ENCODE peak calls at places on chromosomes 13 and 19, in seven cellular contexts. One of them, this sample, is unnamed.

GRCh38 chr13:20553309-20553708 is 13.6 kb upstream of the IFT88 start:
- DNase-seq in HTR-8/SVneo: no peak
- DNase-seq in ovary: no peak
- DNase-seq in AG04450: no peak
- DNase-seq in T-helper 17 cell: no peak
- DNase-seq in GM04504: no peak
- DNase-seq in activated T-helper 2 cell treated with anti-CD3 and anti-CD28 coated beads, Interferon-gamma antibody, Interleukin-2, Interleukin-4, amounts not matched to agents 10 μg/mL and 5 μg/mL and 100 μg/mL, durations not matched to agents 14 hours and 24 hours and 36 hours: no peak
- DNase-seq in this sample: no peak

GRCh38 chr19:43656436-43656835 is 13.5 kb downstream of the PLAUR start:
- DNase-seq in HTR-8/SVneo: no peak
- DNase-seq in AG04450: no peak
- DNase-seq in ovary: no peak
- DNase-seq in GM04504: no peak
- DNase-seq in T-helper 17 cell: no peak
- DNase-seq in activated T-helper 2 cell treated with anti-CD3 and anti-CD28 coated beads, Interferon-gamma antibody, Interleukin-2, Interleukin-4, amounts not matched to agents 10 μg/mL and 5 μg/mL and 100 μg/mL, durations not matched to agents 14 hours and 24 hours and 36 hours: no peak
- DNase-seq in this sample: no peak

GRCh38 chr13:49927755-49928154 is 8.4 kb downstream of the SPRYD7 start:
- DNase-seq in GM04504: no peak
- DNase-seq in AG04450: no peak
- DNase-seq in ovary: no peak
- DNase-seq in T-helper 17 cell: no peak
- DNase-seq in HTR-8/SVneo: no peak
- DNase-seq in activated T-helper 2 cell treated with anti-CD3 and anti-CD28 coated beads, Interferon-gamma antibody, Interleukin-2, Interleukin-4, amounts not matched to agents 10 μg/mL and 5 μg/mL and 100 μg/mL, durations not matched to agents 14 hours and 24 hours and 36 hours: no peak
- DNase-seq in this sample: no peak

GRCh38 chr13:95207769-95208366 is 93.4 kb downstream of the ABCC4 start:
- DNase-seq in AG04450: no peak
- DNase-seq in activated T-helper 2 cell treated with anti-CD3 and anti-CD28 coated beads, Interferon-gamma antibody, Interleukin-2, Interleukin-4, amounts not matched to agents 10 μg/mL and 5 μg/mL and 100 μg/mL, durations not matched to agents 14 hours and 24 hours and 36 hours: no peak
- DNase-seq in HTR-8/SVneo: no peak
- DNase-seq in ovary: no peak
- DNase-seq in T-helper 17 cell: no peak
- DNase-seq in GM04504: no peak
- DNase-seq in this sample: no peak

GRCh38 chr13:80442613-80443012 is 101.7 kb upstream of the SPRY2 start:
- DNase-seq in AG04450: no peak
- DNase-seq in GM04504: no peak
- DNase-seq in ovary: no peak
- DNase-seq in T-helper 17 cell: no peak
- DNase-seq in activated T-helper 2 cell treated with anti-CD3 and anti-CD28 coated beads, Interferon-gamma antibody, Interleukin-2, Interleukin-4, amounts not matched to agents 10 μg/mL and 5 μg/mL and 100 μg/mL, durations not matched to agents 14 hours and 24 hours and 36 hours: no peak
- DNase-seq in HTR-8/SVneo: no peak
- DNase-seq in this sample: no peak

GRCh38 chr13:50393641-50394040 is 378.4 kb downstream of the KCNRG start:
- DNase-seq in GM04504: no peak
- DNase-seq in T-helper 17 cell: no peak
- DNase-seq in HTR-8/SVneo: no peak
- DNase-seq in activated T-helper 2 cell treated with anti-CD3 and anti-CD28 coated beads, Interferon-gamma antibody, Interleukin-2, Interleukin-4, amounts not matched to agents 10 μg/mL and 5 μg/mL and 100 μg/mL, durations not matched to agents 14 hours and 24 hours and 36 hours: no peak
- DNase-seq in ovary: no peak
- DNase-seq in AG04450: no peak
- DNase-seq in this sample: no peak

GRCh38 chr19:6861683-6862286 is 25.6 kb upstream of the ADGRE1 start:
- DNase-seq in ovary: no peak
- DNase-seq in AG04450: no peak
- DNase-seq in GM04504: no peak
- DNase-seq in HTR-8/SVneo: no peak
- DNase-seq in activated T-helper 2 cell treated with anti-CD3 and anti-CD28 coated beads, Interferon-gamma antibody, Interleukin-2, Interleukin-4, amounts not matched to agents 10 μg/mL and 5 μg/mL and 100 μg/mL, durations not matched to agents 14 hours and 24 hours and 36 hours: no peak
- DNase-seq in T-helper 17 cell: no peak
- DNase-seq in this sample: no peak

GRCh38 chr19:10701955-10702307 is 692 bp downstream of the QTRT1 start:
- DNase-seq in AG04450: no peak
- DNase-seq in T-helper 17 cell: no peak
- DNase-seq in HTR-8/SVneo: peak; percentile 29
- DNase-seq in GM04504: no peak
- DNase-seq in ovary: no peak
- DNase-seq in activated T-helper 2 cell treated with anti-CD3 and anti-CD28 coated beads, Interferon-gamma antibody, Interleukin-2, Interleukin-4, amounts not matched to agents 10 μg/mL and 5 μg/mL and 100 μg/mL, durations not matched to agents 14 hours and 24 hours and 36 hours: no peak
- DNase-seq in this sample: no peak

GRCh38 chr13:111219306-111219705 is 101.1 kb upstream of the TEX29 start:
- DNase-seq in activated T-helper 2 cell treated with anti-CD3 and anti-CD28 coated beads, Interferon-gamma antibody, Interleukin-2, Interleukin-4, amounts not matched to agents 10 μg/mL and 5 μg/mL and 100 μg/mL, durations not matched to agents 14 hours and 24 hours and 36 hours: no peak
- DNase-seq in GM04504: peak; percentile 39
- DNase-seq in HTR-8/SVneo: no peak
- DNase-seq in T-helper 17 cell: no peak
- DNase-seq in AG04450: peak; percentile 74
- DNase-seq in ovary: no peak
- DNase-seq in this sample: no peak

GRCh38 chr13:30373727-30374126 is 48.6 kb upstream of the UBE2L5 start:
- DNase-seq in activated T-helper 2 cell treated with anti-CD3 and anti-CD28 coated beads, Interferon-gamma antibody, Interleukin-2, Interleukin-4, amounts not matched to agents 10 μg/mL and 5 μg/mL and 100 μg/mL, durations not matched to agents 14 hours and 24 hours and 36 hours: no peak
- DNase-seq in T-helper 17 cell: no peak
- DNase-seq in AG04450: no peak
- DNase-seq in ovary: no peak
- DNase-seq in GM04504: no peak
- DNase-seq in HTR-8/SVneo: no peak
- DNase-seq in this sample: no peak

GRCh38 chr13:49023441-49023840 is 47.7 kb downstream of the FNDC3A start:
- DNase-seq in activated T-helper 2 cell treated with anti-CD3 and anti-CD28 coated beads, Interferon-gamma antibody, Interleukin-2, Interleukin-4, amounts not matched to agents 10 μg/mL and 5 μg/mL and 100 μg/mL, durations not matched to agents 14 hours and 24 hours and 36 hours: no peak
- DNase-seq in T-helper 17 cell: no peak
- DNase-seq in HTR-8/SVneo: peak; percentile 9
- DNase-seq in GM04504: peak; percentile 41
- DNase-seq in ovary: no peak
- DNase-seq in AG04450: peak; percentile 32
- DNase-seq in this sample: peak; percentile 83

GRCh38 chr13:73984949-73985691 is 149.1 kb downstream of the KLF12 start:
- DNase-seq in HTR-8/SVneo: no peak
- DNase-seq in activated T-helper 2 cell treated with anti-CD3 and anti-CD28 coated beads, Interferon-gamma antibody, Interleukin-2, Interleukin-4, amounts not matched to agents 10 μg/mL and 5 μg/mL and 100 μg/mL, durations not matched to agents 14 hours and 24 hours and 36 hours: peak; percentile 30
- DNase-seq in ovary: no peak
- DNase-seq in GM04504: no peak
- DNase-seq in AG04450: no peak
- DNase-seq in T-helper 17 cell: no peak
- DNase-seq in this sample: no peak

GRCh38 chr13:114313061-114313860 is 1.0 kb upstream of the CHAMP1 start:
- DNase-seq in AG04450: no peak
- DNase-seq in HTR-8/SVneo: no peak
- DNase-seq in ovary: no peak
- DNase-seq in GM04504: no peak
- DNase-seq in activated T-helper 2 cell treated with anti-CD3 and anti-CD28 coated beads, Interferon-gamma antibody, Interleukin-2, Interleukin-4, amounts not matched to agents 10 μg/mL and 5 μg/mL and 100 μg/mL, durations not matched to agents 14 hours and 24 hours and 36 hours: no peak
- DNase-seq in T-helper 17 cell: no peak
- DNase-seq in this sample: peak; percentile 11

GRCh38 chr13:27128825-27129627 is 42.6 kb downstream of the USP12 start:
- DNase-seq in AG04450: no peak
- DNase-seq in GM04504: no peak
- DNase-seq in HTR-8/SVneo: no peak
- DNase-seq in activated T-helper 2 cell treated with anti-CD3 and anti-CD28 coated beads, Interferon-gamma antibody, Interleukin-2, Interleukin-4, amounts not matched to agents 10 μg/mL and 5 μg/mL and 100 μg/mL, durations not matched to agents 14 hours and 24 hours and 36 hours: no peak
- DNase-seq in T-helper 17 cell: no peak
- DNase-seq in ovary: no peak
- DNase-seq in this sample: no peak

GRCh38 chr13:66940113-66940512 is 290.0 kb downstream of the PCDH9 start:
- DNase-seq in ovary: no peak
- DNase-seq in activated T-helper 2 cell treated with anti-CD3 and anti-CD28 coated beads, Interferon-gamma antibody, Interleukin-2, Interleukin-4, amounts not matched to agents 10 μg/mL and 5 μg/mL and 100 μg/mL, durations not matched to agents 14 hours and 24 hours and 36 hours: no peak
- DNase-seq in T-helper 17 cell: no peak
- DNase-seq in GM04504: no peak
- DNase-seq in AG04450: no peak
- DNase-seq in HTR-8/SVneo: no peak
- DNase-seq in this sample: no peak

GRCh38 chr19:19372656-19373416 is 32.6 kb upstream of the GATAD2A start:
- DNase-seq in activated T-helper 2 cell treated with anti-CD3 and anti-CD28 coated beads, Interferon-gamma antibody, Interleukin-2, Interleukin-4, amounts not matched to agents 10 μg/mL and 5 μg/mL and 100 μg/mL, durations not matched to agents 14 hours and 24 hours and 36 hours: peak; percentile 33
- DNase-seq in GM04504: no peak
- DNase-seq in HTR-8/SVneo: peak; percentile 31
- DNase-seq in ovary: no peak
- DNase-seq in T-helper 17 cell: no peak
- DNase-seq in AG04450: no peak
- DNase-seq in this sample: no peak

GRCh38 chr19:12969292-12969988 is at the start of gene DAND5:
- DNase-seq in activated T-helper 2 cell treated with anti-CD3 and anti-CD28 coated beads, Interferon-gamma antibody, Interleukin-2, Interleukin-4, amounts not matched to agents 10 μg/mL and 5 μg/mL and 100 μg/mL, durations not matched to agents 14 hours and 24 hours and 36 hours: no peak
- DNase-seq in AG04450: no peak
- DNase-seq in T-helper 17 cell: no peak
- DNase-seq in GM04504: no peak
- DNase-seq in ovary: no peak
- DNase-seq in HTR-8/SVneo: no peak
- DNase-seq in this sample: no peak

GRCh38 chr19:14146789-14147216 is 10.4 kb upstream of the ASF1B start:
- DNase-seq in HTR-8/SVneo: peak; percentile 59
- DNase-seq in AG04450: peak; percentile 34
- DNase-seq in GM04504: peak; percentile 80
- DNase-seq in ovary: no peak
- DNase-seq in activated T-helper 2 cell treated with anti-CD3 and anti-CD28 coated beads, Interferon-gamma antibody, Interleukin-2, Interleukin-4, amounts not matched to agents 10 μg/mL and 5 μg/mL and 100 μg/mL, durations not matched to agents 14 hours and 24 hours and 36 hours: no peak
- DNase-seq in T-helper 17 cell: no peak
- DNase-seq in this sample: peak; percentile 19

GRCh38 chr13:33744589-33745369 is 73.2 kb upstream of the RFC3 start:
- DNase-seq in HTR-8/SVneo: no peak
- DNase-seq in T-helper 17 cell: no peak
- DNase-seq in AG04450: no peak
- DNase-seq in activated T-helper 2 cell treated with anti-CD3 and anti-CD28 coated beads, Interferon-gamma antibody, Interleukin-2, Interleukin-4, amounts not matched to agents 10 μg/mL and 5 μg/mL and 100 μg/mL, durations not matched to agents 14 hours and 24 hours and 36 hours: no peak
- DNase-seq in ovary: no peak
- DNase-seq in GM04504: no peak
- DNase-seq in this sample: no peak

GRCh38 chr19:39199025-39199424 is 2.3 kb downstream of the NCCRP1 start:
- DNase-seq in ovary: peak; percentile 72
- DNase-seq in HTR-8/SVneo: no peak
- DNase-seq in T-helper 17 cell: no peak
- DNase-seq in activated T-helper 2 cell treated with anti-CD3 and anti-CD28 coated beads, Interferon-gamma antibody, Interleukin-2, Interleukin-4, amounts not matched to agents 10 μg/mL and 5 μg/mL and 100 μg/mL, durations not matched to agents 14 hours and 24 hours and 36 hours: no peak
- DNase-seq in AG04450: peak; percentile 6
- DNase-seq in GM04504: peak; percentile 15
- DNase-seq in this sample: peak; percentile 55

GRCh38 chr13:28584873-28585317 is 74.0 kb upstream of the POMP start:
- DNase-seq in HTR-8/SVneo: peak; percentile 3
- DNase-seq in activated T-helper 2 cell treated with anti-CD3 and anti-CD28 coated beads, Interferon-gamma antibody, Interleukin-2, Interleukin-4, amounts not matched to agents 10 μg/mL and 5 μg/mL and 100 μg/mL, durations not matched to agents 14 hours and 24 hours and 36 hours: no peak
- DNase-seq in T-helper 17 cell: no peak
- DNase-seq in GM04504: peak; percentile 53
- DNase-seq in ovary: no peak
- DNase-seq in AG04450: peak; percentile 13
- DNase-seq in this sample: peak; percentile 65

GRCh38 chr19:13951043-13951442 is 1.3 kb upstream of the DCAF15 start:
- DNase-seq in AG04450: no peak
- DNase-seq in T-helper 17 cell: no peak
- DNase-seq in activated T-helper 2 cell treated with anti-CD3 and anti-CD28 coated beads, Interferon-gamma antibody, Interleukin-2, Interleukin-4, amounts not matched to agents 10 μg/mL and 5 μg/mL and 100 μg/mL, durations not matched to agents 14 hours and 24 hours and 36 hours: no peak
- DNase-seq in GM04504: no peak
- DNase-seq in ovary: no peak
- DNase-seq in HTR-8/SVneo: no peak
- DNase-seq in this sample: no peak

GRCh38 chr19:49387936-49388372 is at the start of gene KASH5:
- DNase-seq in HTR-8/SVneo: no peak
- DNase-seq in GM04504: peak; percentile 32
- DNase-seq in activated T-helper 2 cell treated with anti-CD3 and anti-CD28 coated beads, Interferon-gamma antibody, Interleukin-2, Interleukin-4, amounts not matched to agents 10 μg/mL and 5 μg/mL and 100 μg/mL, durations not matched to agents 14 hours and 24 hours and 36 hours: peak; percentile 66
- DNase-seq in ovary: peak; percentile 63
- DNase-seq in AG04450: no peak
- DNase-seq in T-helper 17 cell: peak; percentile 76
- DNase-seq in this sample: no peak